ENCODE peak calls at places on chromosome 16, in ten cellular contexts. D is ascending aorta, J is fibroblast of lung, A is iPS DF 6.9, R is stomach, I is heart right ventricle, E is WERI-Rb-1, Y is neural progenitor cell, L is uterus, P is mesendoderm. W is an unnamed sample.

GRCh38 chr16:74607967-74608356 is 1.0 kb upstream of the GLG1 start:
- DNase-seq in D (no peak), J (no peak), A (no peak), R (no peak), I (no peak), E (peak), Y (peak), L (no peak), P (peak), W (peak)

GRCh38 chr16:4347010-4347409 is 4.1 kb downstream of the PAM16 start:
- DNase-seq in D (no peak), J (no peak), A (no peak), R (no peak), I (no peak), E (no peak), Y (no peak), L (no peak), P (no peak), W (peak)

GRCh38 chr16:4309833-4310266 is 6.0 kb upstream of the GLIS2 start:
- DNase-seq in D (no peak), J (peak), A (peak), R (peak), I (no peak), E (no peak), Y (peak), L (no peak), P (peak), W (peak)

GRCh38 chr16:22887445-22887844 is 73.5 kb downstream of the HS3ST2 start:
- DNase-seq in D (no peak), J (no peak), A (no peak), R (no peak), I (no peak), E (no peak), Y (no peak), L (no peak), P (no peak), W (no peak)

GRCh38 chr16:29710227-29711219 is 31.5 kb downstream of the QPRT start:
- DNase-seq in D (no peak), J (peak), A (no peak), R (no peak), I (peak), E (peak), Y (peak), L (peak), P (peak), W (peak)

GRCh38 chr16:57742543-57742942 is 7.0 kb downstream of the KATNB1 start:
- DNase-seq in D (no peak), J (no peak), A (no peak), R (no peak), I (no peak), E (no peak), Y (no peak), L (no peak), P (peak), W (no peak)

GRCh38 chr16:65622161-65622560 is 500.3 kb upstream of the CDH11 start:
- DNase-seq in D (no peak), J (no peak), A (no peak), R (no peak), I (no peak), E (no peak), Y (no peak), L (no peak), P (no peak), W (no peak)

GRCh38 chr16:50902457-50902856 is 160.6 kb downstream of the CYLD start:
- DNase-seq in D (no peak), J (no peak), A (no peak), R (no peak), I (no peak), E (peak), Y (no peak), L (no peak), P (peak), W (no peak)

GRCh38 chr16:24163935-24164334 is 92.2 kb upstream of the CACNG3 start:
- DNase-seq in D (no peak), J (no peak), A (no peak), R (no peak), I (no peak), E (peak), Y (peak), L (no peak), P (no peak), W (no peak)

GRCh38 chr16:89190150-89190958 is 10.0 kb downstream of the SLC22A31 start:
- DNase-seq in D (no peak), J (no peak), A (no peak), R (no peak), I (no peak), E (no peak), Y (peak), L (no peak), P (no peak), W (no peak)

GRCh38 chr16:10987361-10988163 is 43.2 kb downstream of the CLEC16A start:
- DNase-seq in D (no peak), J (peak), A (no peak), R (no peak), I (no peak), E (no peak), Y (no peak), L (no peak), P (no peak), W (no peak)

GRCh38 chr16:31010539-31010938 is at the start of gene STX1B:
- DNase-seq in D (no peak), J (peak), A (no peak), R (no peak), I (no peak), E (peak), Y (peak), L (peak), P (peak), W (peak)

GRCh38 chr16:57859331-57859730 is 57.0 kb upstream of the KIFC3 start:
- DNase-seq in D (no peak), J (peak), A (no peak), R (no peak), I (no peak), E (peak), Y (peak), L (no peak), P (peak), W (peak)

GRCh38 chr16:70795513-70795912 is 5.4 kb downstream of the VAC14 start:
- DNase-seq in D (no peak), J (no peak), A (no peak), R (no peak), I (no peak), E (no peak), Y (no peak), L (no peak), P (no peak), W (no peak)

GRCh38 chr16:78706637-78707036 is 607.2 kb downstream of the WWOX start:
- DNase-seq in D (no peak), J (no peak), A (no peak), R (no peak), I (no peak), E (no peak), Y (no peak), L (no peak), P (peak), W (no peak)

GRCh38 chr16:88062341-88062861 is 111.2 kb downstream of the BANP start:
- DNase-seq in D (no peak), J (peak), A (no peak), R (no peak), I (no peak), E (no peak), Y (peak), L (peak), P (no peak), W (peak)

GRCh38 chr16:381788-382717 is at the start of gene PGAP6:
- DNase-seq in D (no peak), J (peak), A (no peak), R (peak), I (peak), E (peak), Y (peak), L (peak), P (no peak), W (peak)

GRCh38 chr16:85695196-85696128 is 6.7 kb upstream of the GINS2 start:
- DNase-seq in D (no peak), J (no peak), A (no peak), R (no peak), I (no peak), E (no peak), Y (no peak), L (no peak), P (no peak), W (no peak)

GRCh38 chr16:77212736-77213541 is 13.7 kb downstream of the SYCE1L start:
- DNase-seq in D (no peak), J (peak), A (no peak), R (peak), I (peak), E (peak), Y (peak), L (peak), P (peak), W (no peak)

GRCh38 chr16:30532285-30533145 is 2.1 kb downstream of the ZNF747 start:
- DNase-seq in D (no peak), J (no peak), A (no peak), R (no peak), I (no peak), E (no peak), Y (no peak), L (no peak), P (no peak), W (no peak)

GRCh38 chr16:85652431-85653221 is 36.1 kb downstream of the GINS2 start:
- DNase-seq in D (no peak), J (peak), A (no peak), R (peak), I (no peak), E (peak), Y (peak), L (peak), P (peak), W (peak)

GRCh38 chr16:17369441-17369951 is 101.3 kb downstream of the XYLT1 start:
- DNase-seq in D (no peak), J (no peak), A (no peak), R (peak), I (peak), E (no peak), Y (no peak), L (peak), P (no peak), W (no peak)

GRCh38 chr16:11560701-11561439 is 25.8 kb downstream of the LITAF start:
- DNase-seq in D (no peak), J (no peak), A (no peak), R (no peak), I (peak), E (no peak), Y (peak), L (peak), P (peak), W (no peak)

GRCh38 chr16:59249049-59249448 is 514.9 kb upstream of the GOT2 start:
- DNase-seq in D (no peak), J (no peak), A (peak), R (no peak), I (no peak), E (no peak), Y (peak), L (no peak), P (peak), W (no peak)

GRCh38 chr16:58999751-59000150 is 265.6 kb upstream of the GOT2 start:
- DNase-seq in D (no peak), J (no peak), A (no peak), R (no peak), I (no peak), E (no peak), Y (no peak), L (no peak), P (peak), W (no peak)

GRCh38 chr16:83804366-83804765 is 3.4 kb upstream of the HSBP1 start:
- DNase-seq in D (no peak), J (no peak), A (no peak), R (no peak), I (no peak), E (no peak), Y (no peak), L (no peak), P (no peak), W (no peak)

GRCh38 chr16:86531193-86531550 is 20.8 kb downstream of the FOXF1 start:
- DNase-seq in D (no peak), J (peak), A (no peak), R (no peak), I (peak), E (no peak), Y (no peak), L (peak), P (no peak), W (no peak)

GRCh38 chr16:67000384-67001158 is 12.2 kb downstream of the CES4A start:
- DNase-seq in D (peak), J (peak), A (no peak), R (peak), I (peak), E (peak), Y (peak), L (peak), P (peak), W (no peak)
- H3K4me3 ChIP-seq in D (peak), J (peak), A (peak), R (peak), I (peak), E (peak), Y (peak), L (peak), P (peak), W (peak)

GRCh38 chr16:49754495-49755290 is 101.2 kb downstream of the ZNF423 start:
- DNase-seq in D (no peak), J (peak), A (no peak), R (no peak), I (peak), E (no peak), Y (peak), L (no peak), P (peak), W (peak)
- H3K4me3 ChIP-seq in D (peak), J (peak), A (no peak), R (peak), I (peak), E (peak), Y (peak), L (peak), P (no peak), W (peak)

DNA sequence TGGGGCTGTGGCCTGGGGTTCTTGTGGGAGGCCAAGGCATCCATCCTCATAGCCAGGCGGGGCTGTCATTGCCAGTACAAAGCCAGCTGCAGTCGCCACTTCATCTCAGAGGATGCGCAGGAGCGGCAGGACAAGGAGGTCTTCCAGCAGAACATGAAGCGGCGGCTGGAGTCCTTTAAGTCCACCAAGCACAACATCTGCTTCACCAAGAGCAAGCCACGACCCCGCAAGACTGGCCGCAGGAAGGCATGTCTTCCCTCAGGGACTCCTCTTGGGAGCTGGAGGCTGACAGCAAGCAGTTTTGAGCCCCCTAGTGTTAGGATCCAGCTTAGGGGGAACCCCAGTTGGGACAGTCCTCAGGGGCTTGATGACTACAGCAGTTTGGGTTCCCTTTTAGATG is 15.1 kb upstream of the PLEKHG4 start:
- DNase-seq in D (no peak), J (no peak), A (no peak), R (no peak), I (no peak), E (no peak), Y (peak), L (no peak), P (no peak), W (no peak)
- H3K4me3 ChIP-seq in D (no peak), J (no peak), A (no peak), R (no peak), I (no peak), E (no peak), Y (no peak), L (no peak), P (no peak), W (no peak)

DNA sequence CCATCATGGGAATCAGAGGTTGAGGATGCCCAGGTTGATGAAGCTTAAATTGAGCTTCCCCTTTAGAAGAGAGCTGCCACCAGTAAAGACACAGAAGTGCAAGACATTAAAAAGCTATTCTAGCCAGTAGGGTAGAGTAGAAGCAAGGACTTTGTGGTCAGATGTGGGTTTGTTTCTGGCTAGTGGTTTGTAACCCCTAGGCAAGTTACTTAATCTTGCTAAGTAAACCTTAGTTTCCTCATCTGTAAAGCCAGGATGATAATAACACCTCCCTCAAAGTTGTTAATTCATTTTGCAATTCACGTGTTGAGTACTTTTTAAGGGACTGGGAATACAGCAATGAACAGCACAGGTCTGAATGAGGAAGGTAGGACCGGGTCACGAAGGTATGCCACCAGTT is 3.6 kb downstream of the SNTB2 start:
- DNase-seq in D (no peak), J (no peak), A (no peak), R (no peak), I (no peak), E (no peak), Y (no peak), L (no peak), P (no peak), W (no peak)
- H3K4me3 ChIP-seq in D (no peak), J (peak), A (no peak), R (no peak), I (no peak), E (no peak), Y (no peak), L (no peak), P (no peak), W (no peak)

DNA sequence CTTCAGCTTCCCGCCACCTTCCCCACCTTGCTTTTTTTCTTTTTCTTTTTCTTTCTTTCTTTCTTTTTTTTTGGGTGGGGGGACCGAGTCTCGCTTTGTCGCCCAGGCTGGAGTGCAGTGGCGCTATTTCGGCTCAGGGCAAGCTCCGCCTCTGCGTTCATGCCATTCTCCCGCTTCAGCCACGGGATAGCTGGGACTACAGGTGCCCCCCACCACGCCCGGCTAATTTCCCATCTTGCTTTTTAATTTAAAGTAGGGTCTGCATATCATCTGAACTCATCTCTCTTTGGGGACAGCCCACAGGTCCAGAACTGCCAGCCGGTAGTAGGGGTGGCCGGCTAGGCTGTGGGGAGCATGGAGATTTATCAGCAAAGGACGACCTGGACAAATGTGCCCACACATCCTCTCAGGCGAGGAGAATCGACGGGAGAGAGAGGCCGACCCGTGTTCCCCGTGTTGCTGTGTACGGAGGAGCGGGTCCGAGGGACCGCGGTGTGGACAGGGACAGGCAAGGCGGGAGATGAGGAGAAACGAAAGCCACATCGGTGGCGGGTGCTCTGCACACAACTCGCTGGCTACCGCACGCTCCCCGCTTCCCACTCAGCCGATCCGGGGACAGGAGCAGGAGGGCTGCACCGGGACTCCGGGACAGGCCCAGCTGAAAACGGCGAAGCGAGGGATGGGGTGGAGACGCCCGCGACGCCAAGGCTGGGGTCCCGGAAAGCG is 2.4 kb downstream of the MT1M start:
- DNase-seq in D (no peak), J (no peak), A (no peak), R (no peak), I (no peak), E (no peak), Y (peak), L (no peak), P (no peak), W (no peak)
- H3K4me3 ChIP-seq in D (no peak), J (peak), A (peak), R (peak), I (no peak), E (no peak), Y (peak), L (no peak), P (no peak), W (no peak)

GRCh38 chr16:54442864-54443263 is 156.3 kb upstream of the IRX3 start:
- DNase-seq in D (no peak), J (no peak), A (no peak), R (no peak), I (no peak), E (no peak), Y (no peak), L (no peak), P (no peak), W (no peak)
- H3K4me3 ChIP-seq in D (no peak), J (no peak), A (no peak), R (no peak), I (no peak), E (no peak), Y (no peak), L (no peak), P (no peak), W (no peak)

DNA sequence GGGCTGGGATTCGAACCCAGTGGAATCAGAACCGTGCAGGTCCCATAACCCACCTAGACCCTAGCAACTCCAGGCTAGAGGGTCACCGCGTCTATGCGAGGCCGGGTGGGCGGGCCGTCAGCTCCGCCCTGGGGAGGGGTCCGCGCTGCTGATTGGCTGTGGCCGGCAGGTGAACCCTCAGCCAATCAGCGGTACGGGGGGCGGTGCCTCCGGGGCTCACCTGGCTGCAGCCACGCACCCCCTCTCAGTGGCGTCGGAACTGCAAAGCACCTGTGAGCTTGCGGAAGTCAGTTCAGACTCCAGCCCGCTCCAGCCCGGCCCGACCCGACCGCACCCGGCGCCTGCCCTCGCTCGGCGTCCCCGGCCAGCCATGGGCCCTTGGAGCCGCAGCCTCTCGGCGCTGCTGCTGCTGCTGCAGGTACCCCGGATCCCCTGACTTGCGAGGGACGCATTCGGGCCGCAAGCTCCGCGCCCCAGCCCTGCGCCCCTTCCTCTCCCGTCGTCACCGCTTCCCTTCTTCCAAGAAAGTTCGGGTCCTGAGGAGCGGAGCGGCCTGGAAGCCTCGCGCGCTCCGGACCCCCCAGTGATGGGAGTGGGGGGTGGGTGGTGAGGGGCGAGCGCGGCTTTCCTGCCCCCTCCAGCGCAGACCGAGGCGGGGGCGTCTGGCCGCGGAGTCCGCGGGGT is at the start of gene CDH1:
- DNase-seq in D (no peak), J (no peak), A (peak), R (peak), I (no peak), E (no peak), Y (peak), L (no peak), P (peak), W (no peak)
- H3K4me3 ChIP-seq in D (peak), J (no peak), A (peak), R (peak), I (no peak), E (no peak), Y (peak), L (peak), P (peak), W (no peak)

DNA sequence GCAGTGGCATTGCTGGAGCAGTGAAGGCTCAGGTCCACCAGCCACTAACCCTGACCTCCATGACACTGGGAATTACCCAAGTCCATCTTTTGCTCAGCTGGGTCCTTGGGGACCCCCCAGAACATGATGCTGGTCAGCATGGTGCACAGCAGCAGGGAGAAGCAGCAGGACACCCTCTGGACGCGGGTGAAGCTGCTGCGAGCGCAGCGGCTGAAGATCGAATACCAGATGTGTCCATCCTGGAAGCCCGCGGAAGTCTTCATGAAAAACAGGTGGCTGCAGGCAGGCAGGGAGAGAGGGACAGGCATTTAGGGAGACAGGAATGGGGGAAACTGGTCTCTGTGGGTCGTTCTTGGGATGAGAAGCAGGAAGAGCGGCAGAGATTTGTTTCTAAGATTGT is 53.4 kb upstream of the GCSH start:
- DNase-seq in D (no peak), J (no peak), A (no peak), R (no peak), I (no peak), E (no peak), Y (no peak), L (no peak), P (no peak), W (no peak)
- H3K4me3 ChIP-seq in D (no peak), J (no peak), A (no peak), R (no peak), I (no peak), E (no peak), Y (no peak), L (no peak), P (no peak), W (no peak)

W was measured in AG10803.